ENCODE peak calls at places on chromosomes 16 and 17, in four cellular contexts. One of them, this sample, is unnamed.

GRCh38 chr17:31580331-31581021 is 189.0 kb downstream of the RAB11FIP4 start:
- DNase-seq in WTC11: no peak
- DNase-seq in HepG2: no peak
- DNase-seq in GM12878: no peak
- DNase-seq in this sample: no peak

GRCh38 chr16:2432801-2433505 is 3.7 kb downstream of the CCNF start:
- DNase-seq in WTC11: no peak
- DNase-seq in HepG2: no peak
- DNase-seq in GM12878: no peak
- DNase-seq in this sample: no peak

GRCh38 chr17:77285594-77286390 is 145.0 kb downstream of the SEC14L1 start:
- DNase-seq in WTC11: no peak
- DNase-seq in HepG2: peak
- DNase-seq in GM12878: no peak
- DNase-seq in this sample: no peak

GRCh38 chr16:74073471-74073870 is 223.1 kb upstream of the PSMD7 start:
- DNase-seq in WTC11: no peak
- DNase-seq in HepG2: no peak
- DNase-seq in GM12878: no peak
- DNase-seq in this sample: no peak

GRCh38 chr16:57736419-57737281 is 1.1 kb downstream of the KATNB1 start:
- DNase-seq in WTC11: peak
- DNase-seq in HepG2: peak
- DNase-seq in GM12878: no peak
- DNase-seq in this sample: peak

GRCh38 chr17:55005520-55005919 is 37.0 kb downstream of the STXBP4 start:
- DNase-seq in WTC11: peak
- DNase-seq in HepG2: peak
- DNase-seq in GM12878: no peak
- DNase-seq in this sample: peak

GRCh38 chr16:51154271-51155171 is 3.5 kb upstream of the SALL1 start:
- DNase-seq in WTC11: peak
- DNase-seq in HepG2: no peak
- DNase-seq in GM12878: no peak
- DNase-seq in this sample: no peak

GRCh38 chr16:2838928-2839327 is 8.8 kb downstream of the ZG16B start:
- DNase-seq in WTC11: peak
- DNase-seq in HepG2: peak
- DNase-seq in GM12878: no peak
- DNase-seq in this sample: peak

GRCh38 chr16:65224471-65224870 is 102.6 kb upstream of the CDH11 start:
- DNase-seq in WTC11: no peak
- DNase-seq in HepG2: no peak
- DNase-seq in GM12878: no peak
- DNase-seq in this sample: no peak

GRCh38 chr17:249236-249993 is 68.0 kb upstream of the DOC2B start:
- DNase-seq in WTC11: peak
- DNase-seq in HepG2: no peak
- DNase-seq in GM12878: no peak
- DNase-seq in this sample: no peak

GRCh38 chr17:46827274-46827673 is 8.8 kb upstream of the WNT3 start:
- DNase-seq in WTC11: no peak
- DNase-seq in HepG2: no peak
- DNase-seq in GM12878: no peak
- DNase-seq in this sample: no peak

GRCh38 chr16:51523400-51523799 is 372.3 kb upstream of the SALL1 start:
- DNase-seq in WTC11: no peak
- DNase-seq in HepG2: no peak
- DNase-seq in GM12878: no peak
- DNase-seq in this sample: no peak

GRCh38 chr16:23876256-23876896 is 40.6 kb downstream of the PRKCB start:
- DNase-seq in WTC11: no peak
- DNase-seq in HepG2: no peak
- DNase-seq in GM12878: no peak
- DNase-seq in this sample: no peak

GRCh38 chr16:27335349-27336052 is 21.7 kb downstream of the IL4R start:
- DNase-seq in WTC11: no peak
- DNase-seq in HepG2: no peak
- DNase-seq in GM12878: no peak
- DNase-seq in this sample: no peak

GRCh38 chr16:27759301-27759871 is 209.4 kb downstream of the KATNIP start:
- DNase-seq in WTC11: no peak
- DNase-seq in HepG2: no peak
- DNase-seq in GM12878: no peak
- DNase-seq in this sample: no peak

GRCh38 chr17:31595076-31595475 is 203.6 kb downstream of the RAB11FIP4 start:
- DNase-seq in WTC11: no peak
- DNase-seq in HepG2: no peak
- DNase-seq in GM12878: no peak
- DNase-seq in this sample: no peak

GRCh38 chr17:59840908-59841666 is 51.7 kb downstream of the TUBD1 start:
- DNase-seq in WTC11: no peak
- DNase-seq in HepG2: no peak
- DNase-seq in GM12878: no peak
- DNase-seq in this sample: no peak

GRCh38 chr17:33202011-33202410 is 91.1 kb downstream of the ASIC2 start:
- DNase-seq in WTC11: peak
- DNase-seq in HepG2: no peak
- DNase-seq in GM12878: no peak
- DNase-seq in this sample: no peak

GRCh38 chr16:57284206-57284951 is at the start of gene PLLP:
- DNase-seq in WTC11: peak
- DNase-seq in HepG2: no peak
- DNase-seq in GM12878: no peak
- DNase-seq in this sample: peak

GRCh38 chr17:17590883-17591407 is 563 bp downstream of the PEMT start:
- DNase-seq in WTC11: no peak
- DNase-seq in HepG2: no peak
- DNase-seq in GM12878: no peak
- DNase-seq in this sample: peak

GRCh38 chr17:4947411-4948165 is 742 bp downstream of the PFN1 start:
- DNase-seq in WTC11: peak
- DNase-seq in HepG2: peak
- DNase-seq in GM12878: no peak
- DNase-seq in this sample: peak

GRCh38 chr17:35313875-35314409 is 59.5 kb downstream of the SLFN11 start:
- DNase-seq in WTC11: peak
- DNase-seq in HepG2: no peak
- DNase-seq in GM12878: no peak
- DNase-seq in this sample: no peak

GRCh38 chr17:41333098-41333497 is 17.5 kb downstream of the KRT33A start:
- DNase-seq in WTC11: no peak
- DNase-seq in HepG2: no peak
- DNase-seq in GM12878: no peak
- DNase-seq in this sample: no peak

GRCh38 chr17:76075364-76076099 is 951 bp downstream of the GALR2 start:
- DNase-seq in WTC11: peak
- DNase-seq in HepG2: no peak
- DNase-seq in GM12878: no peak
- DNase-seq in this sample: no peak

GRCh38 chr16:89805136-89805905 is 11.1 kb downstream of the FANCA start:
- DNase-seq in WTC11: no peak
- DNase-seq in HepG2: no peak
- DNase-seq in GM12878: no peak
- DNase-seq in this sample: no peak

GRCh38 chr17:72187544-72187943 is 66.7 kb downstream of the SOX9 start:
- DNase-seq in WTC11: no peak
- DNase-seq in HepG2: no peak
- DNase-seq in GM12878: no peak
- DNase-seq in this sample: no peak

GRCh38 chr16:22898131-22898530 is 84.2 kb downstream of the HS3ST2 start:
- DNase-seq in WTC11: no peak
- DNase-seq in HepG2: no peak
- DNase-seq in GM12878: no peak
- DNase-seq in this sample: no peak

GRCh38 chr17:78831688-78832540 is 8.7 kb downstream of the USP36 start:
- DNase-seq in WTC11: no peak
- DNase-seq in HepG2: peak
- DNase-seq in GM12878: no peak
- DNase-seq in this sample: no peak

GRCh38 chr16:3045758-3046505 is 429 bp upstream of the MMP25 start:
- DNase-seq in WTC11: peak
- DNase-seq in HepG2: no peak
- DNase-seq in GM12878: no peak
- DNase-seq in this sample: no peak

GRCh38 chr16:81275795-81276194 is 37.3 kb downstream of the BCO1 start:
- DNase-seq in WTC11: no peak
- DNase-seq in HepG2: no peak
- DNase-seq in GM12878: no peak
- DNase-seq in this sample: no peak

GRCh38 chr17:38621538-38621937 is 15.8 kb upstream of the SRCIN1 start:
- DNase-seq in WTC11: no peak
- DNase-seq in HepG2: no peak
- DNase-seq in GM12878: no peak
- DNase-seq in this sample: no peak

GRCh38 chr16:27472091-27473020 is 70.4 kb downstream of the IL21R start:
- DNase-seq in WTC11: no peak
- DNase-seq in HepG2: no peak
- DNase-seq in GM12878: no peak
- DNase-seq in this sample: no peak

GRCh38 chr16:28161626-28162025 is 50.1 kb downstream of the XPO6 start:
- DNase-seq in WTC11: no peak
- DNase-seq in HepG2: no peak
- DNase-seq in GM12878: no peak
- DNase-seq in this sample: no peak

GRCh38 chr17:30824002-30824355 is 513 bp downstream of the CRLF3 start:
- DNase-seq in WTC11: peak
- DNase-seq in HepG2: no peak
- DNase-seq in GM12878: no peak
- DNase-seq in this sample: peak

GRCh38 chr17:50604470-50604869 is 30.2 kb upstream of the ABCC3 start:
- DNase-seq in WTC11: peak
- DNase-seq in HepG2: no peak
- DNase-seq in GM12878: no peak
- DNase-seq in this sample: no peak

GRCh38 chr17:19263621-19264010 is 26.4 kb downstream of the EPN2 start:
- DNase-seq in WTC11: no peak
- DNase-seq in HepG2: no peak
- DNase-seq in GM12878: no peak
- DNase-seq in this sample: no peak

GRCh38 chr17:49471089-49471683 is 23.9 kb upstream of the NGFR start:
- DNase-seq in WTC11: no peak
- DNase-seq in HepG2: peak
- DNase-seq in GM12878: no peak
- DNase-seq in this sample: no peak

GRCh38 chr17:13031718-13032350 is 14.0 kb upstream of the ELAC2 start:
- DNase-seq in WTC11: peak
- DNase-seq in HepG2: peak
- DNase-seq in GM12878: no peak
- DNase-seq in this sample: peak

DNA sequence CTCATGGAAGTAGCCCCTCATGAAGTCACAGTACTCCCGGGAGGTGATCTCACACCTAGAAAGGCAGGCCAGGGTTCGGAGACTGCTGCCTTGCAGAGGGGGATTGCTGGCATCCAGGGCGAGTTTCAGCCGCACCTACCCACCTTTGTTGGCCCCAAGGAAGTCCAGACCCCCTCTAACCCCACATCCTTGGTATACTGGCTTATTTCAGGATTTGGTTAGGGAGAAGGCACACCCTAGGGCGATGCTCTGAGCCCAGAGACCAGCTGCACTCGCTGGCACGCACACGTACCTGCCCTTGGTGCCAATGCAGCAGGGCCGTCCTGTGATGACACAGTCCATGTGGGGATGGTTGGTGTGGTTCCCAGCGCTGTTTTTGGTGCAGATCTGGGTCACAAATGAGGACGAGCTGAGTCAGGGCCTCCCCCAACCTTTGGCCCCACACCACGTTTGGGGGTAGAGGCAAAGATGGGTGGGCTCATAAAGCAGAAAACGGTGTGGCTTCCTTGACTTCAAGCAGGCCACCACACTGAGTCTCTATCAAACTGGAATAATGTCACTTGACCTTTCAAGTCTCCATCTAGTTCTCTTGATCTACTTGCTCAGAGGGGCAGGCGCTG is 5.9 kb downstream of the SNRNP25 start:
- DNase-seq in WTC11: no peak
- DNase-seq in HepG2: no peak
- DNase-seq in GM12878: no peak
- DNase-seq in this sample: no peak
- TF ChIP-seq ETV6 in WTC11: no peak
- TF ChIP-seq ETV6 in HepG2: no peak
- TF ChIP-seq ETV6 in GM12878: no peak
- TF ChIP-seq ETV6 in this sample: no peak

GRCh38 chr16:86740817-86741799 is 162.8 kb downstream of the FOXL1 start:
- DNase-seq in WTC11: no peak
- DNase-seq in HepG2: peak
- DNase-seq in GM12878: no peak
- DNase-seq in this sample: no peak
- TF ChIP-seq SP1 in WTC11: no peak
- TF ChIP-seq SP1 in HepG2: no peak
- TF ChIP-seq SP1 in GM12878: no peak
- TF ChIP-seq SP1 in this sample: no peak

GRCh38 chr16:1019234-1019933 is 37.8 kb downstream of the SOX8 start:
- DNase-seq in WTC11: no peak
- DNase-seq in HepG2: no peak
- DNase-seq in GM12878: no peak
- DNase-seq in this sample: no peak
- TF ChIP-seq ETV6 in WTC11: no peak
- TF ChIP-seq ETV6 in HepG2: no peak
- TF ChIP-seq ETV6 in GM12878: no peak
- TF ChIP-seq ETV6 in this sample: no peak

GRCh38 chr17:16433514-16433913 is 18.1 kb downstream of the TRPV2 start:
- DNase-seq in WTC11: no peak
- DNase-seq in HepG2: no peak
- DNase-seq in GM12878: no peak
- DNase-seq in this sample: no peak

GRCh38 chr17:16437083-16437482 is 21.7 kb downstream of the TRPV2 start:
- DNase-seq in WTC11: no peak
- DNase-seq in HepG2: no peak
- DNase-seq in GM12878: no peak
- DNase-seq in this sample: no peak

GRCh38 chr17:16435951-16436886 is 20.8 kb downstream of the TRPV2 start:
- DNase-seq in WTC11: no peak
- DNase-seq in HepG2: no peak
- DNase-seq in GM12878: no peak
- DNase-seq in this sample: no peak

GRCh38 chr17:16432017-16432416 is 16.6 kb downstream of the TRPV2 start:
- DNase-seq in WTC11: no peak
- DNase-seq in HepG2: no peak
- DNase-seq in GM12878: no peak
- DNase-seq in this sample: no peak

DNA sequence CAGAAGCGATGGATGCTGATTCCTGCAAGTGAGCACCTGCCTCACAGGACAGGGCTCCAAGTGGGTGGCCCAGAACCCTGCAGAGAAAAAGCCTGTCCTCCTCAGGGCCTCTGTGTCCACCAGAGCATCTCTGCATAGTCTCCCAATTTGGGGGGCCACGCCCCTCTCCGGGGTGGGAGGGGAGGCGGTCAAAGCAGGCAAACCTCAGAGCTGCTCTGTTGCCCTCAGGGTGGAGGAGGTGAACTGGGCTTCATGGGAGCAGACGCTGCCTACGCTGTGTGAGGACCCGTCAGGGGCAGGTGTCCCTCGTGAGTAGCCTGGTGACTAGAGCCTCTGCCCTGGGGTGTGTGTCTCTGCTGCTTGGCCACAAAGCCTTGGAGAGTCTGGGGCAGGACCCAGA is 19.3 kb downstream of the TRPV2 start:
- DNase-seq in WTC11: peak
- DNase-seq in HepG2: no peak
- DNase-seq in GM12878: no peak
- DNase-seq in this sample: no peak
- TF ChIP-seq SP1 in WTC11: no peak
- TF ChIP-seq SP1 in HepG2: no peak
- TF ChIP-seq SP1 in GM12878: no peak
- TF ChIP-seq SP1 in this sample: no peak